ENCODE peak calls at places on chromosomes 13 and 19, in six cellular contexts. One of them, this sample, is unnamed.

GRCh38 chr13:88919970-88920628 is 1248.9 kb downstream of the SLITRK5 start:
- DNase-seq in HEK293T: no peak
- DNase-seq in IMR-90: no peak
- DNase-seq in A549: no peak
- DNase-seq in K562: no peak
- DNase-seq in HepG2: no peak
- DNase-seq in this sample: peak

GRCh38 chr13:31898383-31899071 is 133.0 kb upstream of the FRY start:
- DNase-seq in HEK293T: no peak
- DNase-seq in IMR-90: no peak
- DNase-seq in A549: no peak
- DNase-seq in K562: no peak
- DNase-seq in HepG2: no peak
- DNase-seq in this sample: no peak

GRCh38 chr13:91155512-91156114 is 191.9 kb upstream of the MIR17HG start:
- DNase-seq in HEK293T: no peak
- DNase-seq in IMR-90: no peak
- DNase-seq in A549: no peak
- DNase-seq in K562: no peak
- DNase-seq in HepG2: no peak
- DNase-seq in this sample: no peak

GRCh38 chr19:45782820-45783785 is 813 bp upstream of the DMPK start:
- DNase-seq in HEK293T: no peak
- DNase-seq in IMR-90: peak
- DNase-seq in A549: peak
- DNase-seq in K562: no peak
- DNase-seq in HepG2: no peak
- DNase-seq in this sample: no peak

GRCh38 chr13:40132249-40132648 is 476.8 kb downstream of the COG6 start:
- DNase-seq in HEK293T: no peak
- DNase-seq in IMR-90: no peak
- DNase-seq in A549: no peak
- DNase-seq in K562: no peak
- DNase-seq in HepG2: no peak
- DNase-seq in this sample: no peak

GRCh38 chr13:91758724-91759123 is 360.3 kb downstream of the GPC5 start:
- DNase-seq in HEK293T: no peak
- DNase-seq in IMR-90: no peak
- DNase-seq in A549: no peak
- DNase-seq in K562: no peak
- DNase-seq in HepG2: no peak
- DNase-seq in this sample: no peak

GRCh38 chr13:78606471-78607408 is 3.4 kb upstream of the POU4F1 start:
- DNase-seq in HEK293T: no peak
- DNase-seq in IMR-90: no peak
- DNase-seq in A549: no peak
- DNase-seq in K562: no peak
- DNase-seq in HepG2: no peak
- DNase-seq in this sample: no peak

GRCh38 chr19:10284641-10285278 is 2.0 kb upstream of the ICAM4 start:
- DNase-seq in HEK293T: no peak
- DNase-seq in IMR-90: no peak
- DNase-seq in A549: no peak
- DNase-seq in K562: no peak
- DNase-seq in HepG2: no peak
- DNase-seq in this sample: no peak

GRCh38 chr19:4327252-4327876 is 11.3 kb downstream of the STAP2 start:
- DNase-seq in HEK293T: peak
- DNase-seq in IMR-90: peak
- DNase-seq in A549: no peak
- DNase-seq in K562: peak
- DNase-seq in HepG2: no peak
- DNase-seq in this sample: no peak

GRCh38 chr19:17966115-17966455 is 822 bp upstream of the KCNN1 start:
- DNase-seq in HEK293T: no peak
- DNase-seq in IMR-90: no peak
- DNase-seq in A549: no peak
- DNase-seq in K562: no peak
- DNase-seq in HepG2: no peak
- DNase-seq in this sample: no peak

GRCh38 chr19:17967258-17968051 is 548 bp downstream of the KCNN1 start:
- DNase-seq in HEK293T: no peak
- DNase-seq in IMR-90: no peak
- DNase-seq in A549: no peak
- DNase-seq in K562: peak
- DNase-seq in HepG2: no peak
- DNase-seq in this sample: no peak

GRCh38 chr19:17963936-17964691 is 2.8 kb upstream of the KCNN1 start:
- DNase-seq in HEK293T: no peak
- DNase-seq in IMR-90: no peak
- DNase-seq in A549: no peak
- DNase-seq in K562: no peak
- DNase-seq in HepG2: no peak
- DNase-seq in this sample: no peak

GRCh38 chr19:17966497-17967257 is at the start of gene KCNN1:
- DNase-seq in HEK293T: peak
- DNase-seq in IMR-90: no peak
- DNase-seq in A549: peak
- DNase-seq in K562: peak
- DNase-seq in HepG2: no peak
- DNase-seq in this sample: no peak

DNA sequence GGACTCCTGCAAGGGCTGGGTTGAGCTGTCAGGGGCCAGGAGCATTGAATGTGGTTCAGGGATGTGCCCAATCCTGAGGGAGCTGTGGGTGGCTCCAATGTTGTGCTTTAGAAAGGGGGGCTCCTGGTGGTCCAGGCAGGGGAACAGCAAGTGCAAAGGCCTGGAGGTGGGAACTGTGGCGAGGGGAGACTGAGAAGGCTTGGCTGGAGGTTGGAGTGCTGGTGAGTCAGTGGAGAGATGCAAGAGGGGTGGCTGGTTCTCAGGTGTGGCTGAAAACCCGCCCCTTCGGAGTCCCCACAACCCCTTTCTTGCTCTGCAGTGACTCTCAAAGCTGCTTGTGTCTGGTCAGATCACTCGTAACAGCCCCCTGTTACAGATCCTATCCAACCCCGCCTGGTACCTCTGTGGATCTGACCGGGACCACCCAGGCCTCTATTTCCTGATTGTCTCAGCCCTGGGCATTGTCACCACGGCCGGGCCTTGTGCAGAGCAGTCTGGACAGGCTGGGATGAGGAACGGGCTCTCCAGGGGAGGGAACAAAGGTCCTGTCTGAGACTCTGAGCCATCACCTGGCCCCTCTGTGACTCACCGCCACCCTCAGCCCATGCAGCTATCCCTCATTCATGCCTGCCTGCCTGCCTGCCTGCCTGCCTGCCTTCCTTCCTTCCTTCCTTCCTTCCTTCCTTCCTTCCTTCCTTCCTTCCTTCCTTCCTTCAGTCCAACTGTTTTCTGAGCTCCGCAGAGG is 1.4 kb upstream of the KCNN1 start:
- DNase-seq in HEK293T: no peak
- DNase-seq in IMR-90: no peak
- DNase-seq in A549: no peak
- DNase-seq in K562: no peak
- DNase-seq in HepG2: no peak
- DNase-seq in this sample: no peak
- TF ChIP-seq BHLHE40 in HEK293T: no peak
- TF ChIP-seq BHLHE40 in IMR-90: no peak
- TF ChIP-seq BHLHE40 in A549: no peak
- TF ChIP-seq BHLHE40 in K562: no peak
- TF ChIP-seq BHLHE40 in HepG2: no peak
- TF ChIP-seq BHLHE40 in this sample: no peak

GRCh38 chr13:80454245-80454644 is 113.3 kb upstream of the SPRY2 start:
- DNase-seq in HEK293T: no peak
- DNase-seq in IMR-90: peak
- DNase-seq in A549: no peak
- DNase-seq in K562: no peak
- DNase-seq in HepG2: no peak
- DNase-seq in this sample: peak
- TF ChIP-seq BHLHE40 in HEK293T: no peak
- TF ChIP-seq BHLHE40 in IMR-90: no peak
- TF ChIP-seq BHLHE40 in A549: no peak
- TF ChIP-seq BHLHE40 in K562: no peak
- TF ChIP-seq BHLHE40 in HepG2: no peak
- TF ChIP-seq BHLHE40 in this sample: peak

DNA sequence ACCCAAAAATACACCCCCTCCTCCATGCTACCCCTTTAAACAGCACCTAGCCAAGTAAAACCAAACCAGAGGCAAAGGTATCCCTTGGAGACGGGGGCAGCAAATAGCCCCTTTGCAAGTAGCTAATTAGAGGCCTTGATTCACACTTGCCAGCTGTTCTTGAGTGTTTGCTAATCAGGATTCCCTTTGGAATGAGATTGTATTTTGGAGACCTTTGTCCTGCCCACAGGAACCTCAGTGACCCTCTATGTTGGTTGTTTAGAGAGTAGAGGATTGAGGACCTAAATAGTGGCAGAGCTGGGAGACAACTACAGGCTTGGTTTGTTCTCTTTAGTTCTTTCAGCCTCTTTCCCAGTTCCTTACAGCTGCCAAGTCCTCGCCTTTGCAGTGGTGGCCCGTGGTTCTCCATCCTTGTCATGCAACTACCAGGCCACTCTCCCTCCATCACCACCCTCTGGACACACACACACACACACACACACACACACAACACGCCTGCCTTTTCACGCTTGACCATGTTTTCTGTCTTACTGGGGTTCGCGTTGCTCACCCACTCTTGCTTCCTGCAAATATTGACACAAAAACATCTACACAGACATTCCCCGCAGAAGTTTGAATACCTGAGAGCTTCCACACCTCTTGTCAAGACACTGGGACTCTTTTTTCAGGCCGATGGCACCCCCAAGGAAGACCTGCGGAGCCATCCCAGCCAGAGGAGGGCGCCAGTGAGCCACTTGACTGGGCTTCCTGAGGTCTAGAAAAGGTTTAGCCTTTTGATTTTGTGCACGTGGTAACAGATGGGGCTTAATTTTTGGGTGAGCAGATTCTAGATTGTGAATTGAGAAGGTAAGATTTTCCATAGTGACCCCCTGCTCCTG is 80.0 kb upstream of the GPR183 start:
- DNase-seq in HEK293T: peak
- DNase-seq in IMR-90: no peak
- DNase-seq in A549: peak
- DNase-seq in K562: peak
- DNase-seq in HepG2: peak
- DNase-seq in this sample: peak
- TF ChIP-seq BHLHE40 in HEK293T: no peak
- TF ChIP-seq BHLHE40 in IMR-90: no peak
- TF ChIP-seq BHLHE40 in A549: no peak
- TF ChIP-seq BHLHE40 in K562: peak
- TF ChIP-seq BHLHE40 in HepG2: no peak
- TF ChIP-seq BHLHE40 in this sample: peak

DNA sequence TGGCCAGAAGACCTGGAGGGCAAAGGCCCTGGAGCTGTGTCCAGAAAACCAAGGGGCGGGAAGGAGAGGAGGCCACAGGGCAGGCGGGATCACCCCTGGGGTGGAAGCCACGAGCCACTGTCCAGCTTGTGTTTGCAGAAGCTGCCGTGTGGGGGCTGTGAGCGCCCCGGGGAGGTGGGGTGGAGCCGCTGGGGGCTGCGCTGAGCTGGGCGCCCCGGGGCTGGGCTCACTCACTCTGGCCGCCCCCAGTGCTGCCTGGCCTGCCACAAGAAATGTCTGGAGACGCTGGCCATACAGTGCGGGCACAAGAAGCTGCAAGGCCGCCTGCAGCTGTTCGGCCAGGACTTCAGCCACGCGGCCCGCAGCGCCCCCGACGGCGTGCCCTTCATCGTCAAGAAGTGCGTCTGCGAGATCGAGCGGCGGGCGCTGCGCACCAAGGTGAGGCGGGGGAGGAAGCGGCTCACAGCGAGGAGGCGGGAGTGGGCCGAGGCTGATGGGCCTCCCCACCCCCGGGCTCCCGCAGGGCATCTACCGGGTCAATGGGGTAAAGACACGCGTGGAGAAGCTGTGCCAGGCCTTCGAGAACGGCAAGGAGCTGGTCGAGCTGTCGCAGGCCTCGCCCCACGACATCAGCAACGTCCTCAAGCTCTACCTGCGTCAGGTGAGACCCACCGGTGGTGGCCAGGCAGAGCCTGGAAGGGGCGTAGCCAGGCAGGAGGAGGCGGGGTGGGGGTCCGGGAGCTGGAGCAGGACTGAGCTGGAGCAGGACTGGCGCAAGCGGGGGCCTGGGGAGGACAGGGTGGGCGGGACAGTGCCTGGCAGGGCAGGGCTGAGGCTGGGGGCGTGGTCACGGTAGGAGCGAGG is 13.6 kb downstream of the POLR2E start:
- DNase-seq in HEK293T: no peak
- DNase-seq in IMR-90: no peak
- DNase-seq in A549: no peak
- DNase-seq in K562: no peak
- DNase-seq in HepG2: no peak
- DNase-seq in this sample: no peak
- TF ChIP-seq BHLHE40 in HEK293T: no peak
- TF ChIP-seq BHLHE40 in IMR-90: no peak
- TF ChIP-seq BHLHE40 in A549: no peak
- TF ChIP-seq BHLHE40 in K562: no peak
- TF ChIP-seq BHLHE40 in HepG2: no peak
- TF ChIP-seq BHLHE40 in this sample: no peak

GRCh38 chr19:34343751-34344150 is 21.2 kb upstream of the GPI start:
- DNase-seq in HEK293T: no peak
- DNase-seq in IMR-90: no peak
- DNase-seq in A549: no peak
- DNase-seq in K562: no peak
- DNase-seq in HepG2: no peak
- DNase-seq in this sample: no peak

GRCh38 chr19:34341935-34342680 is 22.9 kb upstream of the GPI start:
- DNase-seq in HEK293T: no peak
- DNase-seq in IMR-90: no peak
- DNase-seq in A549: no peak
- DNase-seq in K562: no peak
- DNase-seq in HepG2: no peak
- DNase-seq in this sample: no peak

GRCh38 chr19:34347561-34348165 is 17.3 kb upstream of the GPI start:
- DNase-seq in HEK293T: no peak
- DNase-seq in IMR-90: no peak
- DNase-seq in A549: no peak
- DNase-seq in K562: no peak
- DNase-seq in HepG2: no peak
- DNase-seq in this sample: no peak

GRCh38 chr19:34348899-34349487 is 16.0 kb upstream of the GPI start:
- DNase-seq in HEK293T: no peak
- DNase-seq in IMR-90: no peak
- DNase-seq in A549: no peak
- DNase-seq in K562: no peak
- DNase-seq in HepG2: no peak
- DNase-seq in this sample: no peak

GRCh38 chr19:34345934-34346333 is 19.1 kb upstream of the GPI start:
- DNase-seq in HEK293T: peak
- DNase-seq in IMR-90: peak
- DNase-seq in A549: peak
- DNase-seq in K562: peak
- DNase-seq in HepG2: peak
- DNase-seq in this sample: no peak
- TF ChIP-seq BHLHE40 in HEK293T: no peak
- TF ChIP-seq BHLHE40 in IMR-90: no peak
- TF ChIP-seq BHLHE40 in A549: no peak
- TF ChIP-seq BHLHE40 in K562: no peak
- TF ChIP-seq BHLHE40 in HepG2: no peak
- TF ChIP-seq BHLHE40 in this sample: no peak